ENCODE peak calls at places on chromosomes 13 and 19, in ten cellular contexts. R is type B pancreatic cell, J is HFFc6, W is ovary, Q is left ventricle myocardium inferior, V is B cell, S is GM20000, M is heart right ventricle, O is A549, U is esophagus squamous epithelium. C is an unnamed sample.

GRCh38 chr13:110377178-110378175 is 70.4 kb downstream of the COL4A2 start:
- DNase-seq in R (no peak), J (no peak), W (no peak), Q (no peak), V (no peak), S (no peak), M (no peak), O (no peak), U (no peak), C (no peak)

GRCh38 chr19:38695832-38696732 is 48.2 kb downstream of the CAPN12 start:
- DNase-seq in R (no peak), J (no peak), W (no peak), Q (no peak), V (no peak), S (no peak), M (peak; percentile 7), O (no peak), U (no peak), C (no peak)

GRCh38 chr13:31093145-31093885 is 68.4 kb downstream of the HSPH1 start:
- DNase-seq in R (no peak), J (no peak), W (no peak), Q (no peak), V (no peak), S (no peak), M (no peak), O (no peak), U (no peak), C (no peak)

GRCh38 chr13:88958821-88959220 is 1287.7 kb downstream of the SLITRK5 start:
- DNase-seq in R (no peak), J (no peak), W (peak; percentile 43), Q (no peak), V (no peak), S (no peak), M (no peak), O (no peak), U (no peak), C (no peak)

GRCh38 chr19:16216744-16217670 is 19.3 kb downstream of the AP1M1 start:
- DNase-seq in R (no peak), J (no peak), W (no peak), Q (no peak), V (peak; percentile 21), S (no peak), M (no peak), O (no peak), U (no peak), C (no peak)

GRCh38 chr13:113647351-113648217 is 10.4 kb downstream of the ATP4B start:
- DNase-seq in R (peak; percentile 67), J (peak; percentile 30), W (peak; percentile 80), Q (peak; percentile 89), V (no peak), S (no peak), M (peak; percentile 86), O (peak; percentile 5), U (peak; percentile 12), C (peak; percentile 91)

GRCh38 chr13:33262997-33263396 is 22.6 kb downstream of the STARD13 start:
- DNase-seq in R (no peak), J (no peak), W (no peak), Q (no peak), V (peak; percentile 6), S (no peak), M (no peak), O (no peak), U (no peak), C (no peak)

GRCh38 chr13:21014666-21015170 is 46.7 kb downstream of the LATS2 start:
- DNase-seq in R (no peak), J (peak; percentile 76), W (peak; percentile 65), Q (peak; percentile 66), V (no peak), S (no peak), M (peak; percentile 46), O (no peak), U (no peak), C (peak; percentile 73)

GRCh38 chr13:39038569-39038898 is 278 bp downstream of the NHLRC3 start:
- DNase-seq in R (no peak), J (no peak), W (no peak), Q (no peak), V (peak; percentile 68), S (peak; percentile 24), M (no peak), O (no peak), U (peak; percentile 11), C (peak; percentile 62)

GRCh38 chr19:18591735-18592385 is 3.3 kb downstream of the REX1BD start:
- DNase-seq in R (no peak), J (no peak), W (no peak), Q (no peak), V (no peak), S (no peak), M (no peak), O (no peak), U (no peak), C (no peak)

GRCh38 chr13:66556306-66556705 is 673.8 kb downstream of the PCDH9 start:
- DNase-seq in R (no peak), J (no peak), W (no peak), Q (no peak), V (no peak), S (no peak), M (no peak), O (no peak), U (no peak), C (no peak)

GRCh38 chr19:50435221-50435620 is 2.5 kb downstream of the MYBPC2 start:
- DNase-seq in R (no peak), J (no peak), W (no peak), Q (no peak), V (no peak), S (no peak), M (no peak), O (no peak), U (no peak), C (no peak)

GRCh38 chr13:36475468-36475867 is 43.2 kb downstream of the CCNA1 start:
- DNase-seq in R (no peak), J (no peak), W (no peak), Q (no peak), V (no peak), S (no peak), M (no peak), O (no peak), U (no peak), C (no peak)
- TF ChIP-seq CTCF in R (no peak), J (no peak), W (no peak), Q (no peak), V (no peak), S (no peak), M (no peak), O (no peak), U (no peak), C (no peak)

GRCh38 chr13:49369876-49370275 is 74.0 kb downstream of the CAB39L start:
- DNase-seq in R (no peak), J (no peak), W (no peak), Q (no peak), V (no peak), S (no peak), M (no peak), O (no peak), U (no peak), C (no peak)
- TF ChIP-seq CTCF in R (no peak), J (no peak), W (no peak), Q (no peak), V (no peak), S (no peak), M (no peak), O (no peak), U (no peak), C (no peak)

GRCh38 chr13:112586334-112586733 is 1.6 kb downstream of the TUBGCP3 start:
- DNase-seq in R (no peak), J (no peak), W (no peak), Q (no peak), V (no peak), S (peak; percentile 52), M (no peak), O (no peak), U (no peak), C (no peak)

GRCh38 chr13:112587767-112588489 is at the start of gene TUBGCP3:
- DNase-seq in R (peak; percentile 87), J (peak; percentile 77), W (peak; percentile 90), Q (peak; percentile 88), V (peak; percentile 86), S (peak; percentile 96), M (peak; percentile 85), O (peak; percentile 78), U (no peak), C (peak; percentile 89)

GRCh38 chr13:112583592-112584277 is 4.2 kb downstream of the TUBGCP3 start:
- DNase-seq in R (no peak), J (no peak), W (no peak), Q (peak; percentile 34), V (peak; percentile 75), S (peak; percentile 65), M (peak; percentile 49), O (no peak), U (no peak), C (no peak)

GRCh38 chr13:112588490-112589297 is 741 bp upstream of the TUBGCP3 start:
- DNase-seq in R (no peak), J (no peak), W (no peak), Q (no peak), V (no peak), S (no peak), M (no peak), O (no peak), U (no peak), C (no peak)

GRCh38 chr13:112587359-112587766 is 590 bp downstream of the TUBGCP3 start:
- DNase-seq in R (peak; percentile 84), J (peak; percentile 85), W (peak; percentile 94), Q (peak; percentile 85), V (peak; percentile 54), S (peak; percentile 86), M (peak; percentile 80), O (peak; percentile 84), U (no peak), C (peak; percentile 93)
- TF ChIP-seq CTCF in R (no peak), J (peak; percentile 35), W (no peak), Q (no peak), V (no peak), S (peak; percentile 25), M (no peak), O (no peak), U (no peak), C (no peak)

GRCh38 chr13:78759704-78760103 is 100.7 kb upstream of the OBI1 start:
- DNase-seq in R (no peak), J (no peak), W (no peak), Q (no peak), V (no peak), S (no peak), M (no peak), O (no peak), U (no peak), C (no peak)
- TF ChIP-seq CTCF in R (no peak), J (no peak), W (no peak), Q (no peak), V (no peak), S (no peak), M (no peak), O (no peak), U (no peak), C (no peak)

DNA sequence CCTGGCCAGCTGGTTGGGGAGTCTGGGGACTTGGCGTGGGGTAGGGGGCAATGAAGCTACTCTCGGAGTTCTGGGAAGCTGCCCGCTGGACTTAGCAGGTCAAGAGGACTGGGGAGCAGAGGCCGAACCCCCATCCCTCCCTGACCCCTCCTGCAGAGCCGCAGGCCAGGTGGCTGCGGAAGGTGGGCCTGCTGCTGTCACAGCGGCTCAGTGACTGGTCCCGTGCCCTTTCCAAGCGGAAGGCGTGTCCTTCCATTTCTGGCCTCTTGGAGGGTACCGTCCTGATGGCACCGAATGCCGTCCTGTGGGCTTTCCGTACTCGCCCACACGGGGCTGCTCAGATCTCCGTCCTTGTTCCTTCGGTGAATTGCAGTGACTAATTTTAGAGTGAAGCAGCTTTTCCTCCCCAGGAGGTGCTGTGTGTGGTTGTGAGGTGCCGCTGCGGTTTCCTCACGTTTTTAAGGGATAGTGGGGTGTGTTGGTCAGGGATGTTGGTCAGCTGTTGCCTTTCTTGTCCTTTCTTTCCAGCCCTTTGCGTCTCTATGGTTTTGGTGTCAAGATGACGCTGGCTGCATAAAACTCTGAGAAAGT is 20.8 kb downstream of the DOT1L start:
- DNase-seq in R (no peak), J (no peak), W (no peak), Q (no peak), V (no peak), S (no peak), M (no peak), O (no peak), U (no peak), C (no peak)
- TF ChIP-seq CTCF in R (no peak), J (no peak), W (no peak), Q (no peak), V (no peak), S (no peak), M (no peak), O (no peak), U (no peak), C (no peak)

C was measured in right lobe of liver.